ENCODE peak calls at places on chromosomes 2 and 18, in six cellular contexts. One of them, this sample, is unnamed. For H3K4me1, the result is how much of the 10 kb centered on the place peaks cover.

GRCh38 chr2:71000780-71001591 is 6.3 kb upstream of the TEX261 start:
- DNase-seq in left ventricle myocardium inferior: peak
- DNase-seq in pancreas: peak
- DNase-seq in breast epithelium: peak
- DNase-seq in adrenal gland: peak
- DNase-seq in heart right ventricle: peak
- DNase-seq in this sample: peak

GRCh38 chr2:6358542-6358941 is 507.2 kb downstream of the CMPK2 start:
- DNase-seq in adrenal gland: no peak
- DNase-seq in heart right ventricle: no peak
- DNase-seq in breast epithelium: no peak
- DNase-seq in left ventricle myocardium inferior: no peak
- DNase-seq in pancreas: no peak
- DNase-seq in this sample: no peak

GRCh38 chr2:1750935-1751767 is 6.8 kb upstream of the PXDN start:
- DNase-seq in adrenal gland: peak
- DNase-seq in heart right ventricle: peak
- DNase-seq in breast epithelium: peak
- DNase-seq in left ventricle myocardium inferior: peak
- DNase-seq in pancreas: peak
- DNase-seq in this sample: peak

GRCh38 chr18:49795612-49796552 is 17.5 kb downstream of the ACAA2 start:
- DNase-seq in left ventricle myocardium inferior: no peak
- DNase-seq in adrenal gland: no peak
- DNase-seq in heart right ventricle: no peak
- DNase-seq in pancreas: no peak
- DNase-seq in breast epithelium: no peak
- DNase-seq in this sample: no peak

GRCh38 chr2:70897203-70897976 is 38.3 kb upstream of the ATP6V1B1 start:
- DNase-seq in heart right ventricle: no peak
- DNase-seq in adrenal gland: no peak
- DNase-seq in pancreas: no peak
- DNase-seq in left ventricle myocardium inferior: no peak
- DNase-seq in breast epithelium: no peak
- DNase-seq in this sample: no peak

GRCh38 chr18:42108071-42108470 is 153.0 kb downstream of the PIK3C3 start:
- DNase-seq in breast epithelium: no peak
- DNase-seq in left ventricle myocardium inferior: no peak
- DNase-seq in heart right ventricle: no peak
- DNase-seq in adrenal gland: no peak
- DNase-seq in pancreas: no peak
- DNase-seq in this sample: no peak

GRCh38 chr2:226475650-226476049 is 324.0 kb downstream of the IRS1 start:
- DNase-seq in pancreas: no peak
- DNase-seq in breast epithelium: no peak
- DNase-seq in heart right ventricle: no peak
- DNase-seq in adrenal gland: no peak
- DNase-seq in left ventricle myocardium inferior: no peak
- DNase-seq in this sample: no peak

GRCh38 chr2:126879348-126880261 is 19.1 kb upstream of the TEX51 start:
- DNase-seq in heart right ventricle: no peak
- DNase-seq in pancreas: no peak
- DNase-seq in left ventricle myocardium inferior: no peak
- DNase-seq in breast epithelium: no peak
- DNase-seq in adrenal gland: no peak
- DNase-seq in this sample: no peak

GRCh38 chr2:109404681-109405080 is 209.1 kb downstream of the SEPTIN10 start:
- DNase-seq in breast epithelium: no peak
- DNase-seq in heart right ventricle: no peak
- DNase-seq in adrenal gland: no peak
- DNase-seq in pancreas: no peak
- DNase-seq in left ventricle myocardium inferior: no peak
- DNase-seq in this sample: no peak

GRCh38 chr2:39679805-39680204 is 14.1 kb downstream of the TMEM178A start:
- DNase-seq in breast epithelium: no peak
- DNase-seq in heart right ventricle: no peak
- DNase-seq in left ventricle myocardium inferior: no peak
- DNase-seq in pancreas: no peak
- DNase-seq in adrenal gland: no peak
- DNase-seq in this sample: no peak

GRCh38 chr2:149383340-149383739 is 53.0 kb downstream of the LYPD6 start:
- DNase-seq in pancreas: no peak
- DNase-seq in breast epithelium: no peak
- DNase-seq in heart right ventricle: no peak
- DNase-seq in adrenal gland: no peak
- DNase-seq in left ventricle myocardium inferior: no peak
- DNase-seq in this sample: no peak

GRCh38 chr2:240993446-240994160 is 4.8 kb upstream of the SNED1 start:
- DNase-seq in adrenal gland: no peak
- DNase-seq in breast epithelium: no peak
- DNase-seq in pancreas: peak
- DNase-seq in heart right ventricle: peak
- DNase-seq in left ventricle myocardium inferior: no peak
- DNase-seq in this sample: no peak

GRCh38 chr2:46331099-46331766 is 34.0 kb downstream of the EPAS1 start:
- DNase-seq in pancreas: no peak
- DNase-seq in adrenal gland: no peak
- DNase-seq in breast epithelium: no peak
- DNase-seq in heart right ventricle: no peak
- DNase-seq in left ventricle myocardium inferior: no peak
- DNase-seq in this sample: no peak

GRCh38 chr2:46329803-46330775 is 32.9 kb downstream of the EPAS1 start:
- DNase-seq in breast epithelium: peak
- DNase-seq in heart right ventricle: no peak
- DNase-seq in adrenal gland: peak
- DNase-seq in pancreas: no peak
- DNase-seq in left ventricle myocardium inferior: no peak
- DNase-seq in this sample: no peak

GRCh38 chr2:46327627-46328026 is 30.4 kb downstream of the EPAS1 start:
- DNase-seq in heart right ventricle: no peak
- DNase-seq in left ventricle myocardium inferior: no peak
- DNase-seq in breast epithelium: no peak
- DNase-seq in adrenal gland: no peak
- DNase-seq in pancreas: no peak
- DNase-seq in this sample: no peak

GRCh38 chr2:46328316-46328715 is 31.1 kb downstream of the EPAS1 start:
- DNase-seq in heart right ventricle: no peak
- DNase-seq in left ventricle myocardium inferior: no peak
- DNase-seq in breast epithelium: no peak
- DNase-seq in adrenal gland: no peak
- DNase-seq in pancreas: no peak
- DNase-seq in this sample: no peak

GRCh38 chr2:46329340-46329739 is 32.1 kb downstream of the EPAS1 start:
- DNase-seq in pancreas: no peak
- DNase-seq in breast epithelium: no peak
- DNase-seq in adrenal gland: no peak
- DNase-seq in left ventricle myocardium inferior: no peak
- DNase-seq in heart right ventricle: no peak
- DNase-seq in this sample: no peak
- H3K4me1 ChIP-seq in pancreas: half or more
- H3K4me1 ChIP-seq in breast epithelium: under half
- H3K4me1 ChIP-seq in adrenal gland: half or more
- H3K4me1 ChIP-seq in left ventricle myocardium inferior: half or more
- H3K4me1 ChIP-seq in heart right ventricle: half or more
- H3K4me1 ChIP-seq in this sample: under half

DNA sequence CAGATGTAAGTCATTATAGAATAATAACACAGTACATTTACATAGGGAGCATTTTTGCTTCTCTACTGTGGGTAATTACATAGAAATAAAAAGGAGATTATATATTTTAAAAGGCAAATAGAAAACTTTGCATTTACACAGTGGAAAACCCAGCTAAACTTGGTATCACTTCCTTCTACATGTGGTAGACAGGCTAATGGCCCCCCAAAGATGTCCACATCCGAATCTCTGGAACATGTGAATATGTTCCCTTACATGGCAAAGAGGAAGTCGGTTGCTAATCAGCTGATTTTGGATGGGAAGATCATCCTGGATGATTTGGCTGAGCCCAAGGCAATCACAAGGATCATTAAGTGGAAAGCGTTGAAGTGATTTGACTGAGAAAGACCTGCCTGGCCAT is 26.2 kb downstream of the CREG2 start:
- DNase-seq in breast epithelium: no peak
- DNase-seq in heart right ventricle: no peak
- DNase-seq in pancreas: no peak
- DNase-seq in left ventricle myocardium inferior: no peak
- DNase-seq in adrenal gland: peak
- DNase-seq in this sample: peak
- H3K4me3 ChIP-seq in breast epithelium: no peak
- H3K4me3 ChIP-seq in heart right ventricle: no peak
- H3K4me3 ChIP-seq in pancreas: no peak
- H3K4me3 ChIP-seq in left ventricle myocardium inferior: no peak
- H3K4me3 ChIP-seq in adrenal gland: no peak
- H3K4me3 ChIP-seq in this sample: no peak

GRCh38 chr2:112529751-112530150 is 12.5 kb upstream of the POLR1B start:
- DNase-seq in left ventricle myocardium inferior: no peak
- DNase-seq in pancreas: no peak
- DNase-seq in breast epithelium: no peak
- DNase-seq in heart right ventricle: no peak
- DNase-seq in adrenal gland: no peak
- DNase-seq in this sample: no peak

GRCh38 chr2:112534826-112535225 is 7.4 kb upstream of the POLR1B start:
- DNase-seq in adrenal gland: no peak
- DNase-seq in heart right ventricle: no peak
- DNase-seq in pancreas: no peak
- DNase-seq in left ventricle myocardium inferior: no peak
- DNase-seq in breast epithelium: no peak
- DNase-seq in this sample: no peak

DNA sequence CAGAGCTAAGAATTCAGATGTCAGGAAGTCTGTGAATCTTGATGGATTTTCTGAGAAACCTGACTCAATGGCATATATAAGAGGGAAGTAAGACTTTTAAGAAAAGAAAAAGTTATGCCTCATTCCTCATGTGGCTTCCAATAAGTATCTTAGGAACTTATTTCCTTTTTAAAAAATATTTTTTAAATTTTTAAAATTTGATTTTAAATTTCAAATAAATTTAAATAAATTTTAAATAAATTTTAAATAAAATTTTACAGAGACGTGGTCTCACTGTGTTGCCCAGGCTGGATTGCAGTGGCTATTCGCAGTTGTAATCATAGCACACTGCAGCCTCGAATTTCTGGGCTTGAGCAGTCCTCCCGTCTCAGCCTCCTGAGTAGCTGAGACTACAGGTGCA is 11.5 kb upstream of the POLR1B start:
- DNase-seq in adrenal gland: no peak
- DNase-seq in left ventricle myocardium inferior: no peak
- DNase-seq in heart right ventricle: no peak
- DNase-seq in breast epithelium: no peak
- DNase-seq in pancreas: no peak
- DNase-seq in this sample: no peak
- TF ChIP-seq CTCF in adrenal gland: no peak
- TF ChIP-seq CTCF in left ventricle myocardium inferior: no peak
- TF ChIP-seq CTCF in heart right ventricle: no peak
- TF ChIP-seq CTCF in breast epithelium: no peak
- TF ChIP-seq CTCF in pancreas: no peak
- TF ChIP-seq CTCF in this sample: no peak

DNA sequence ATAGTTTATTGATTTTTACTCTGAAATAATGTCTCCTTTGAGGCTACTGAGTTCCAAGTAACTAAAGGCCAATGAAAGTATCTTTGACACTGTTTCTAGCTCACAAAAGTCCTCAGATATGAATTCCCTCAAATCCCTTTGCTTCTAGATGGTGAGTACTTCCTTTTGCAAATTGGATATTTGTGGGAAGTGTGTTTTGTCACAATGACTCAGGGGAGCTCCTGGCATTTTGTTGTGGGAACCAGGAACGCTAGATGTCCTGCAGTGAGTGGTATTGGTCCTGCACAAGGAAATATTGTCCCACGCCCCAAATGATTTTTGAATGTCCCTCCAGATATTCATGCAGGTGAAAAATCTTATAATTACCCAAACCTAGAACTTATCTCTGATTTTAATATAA is 24.3 kb downstream of the TACR1 start:
- DNase-seq in pancreas: no peak
- DNase-seq in heart right ventricle: no peak
- DNase-seq in left ventricle myocardium inferior: no peak
- DNase-seq in adrenal gland: no peak
- DNase-seq in breast epithelium: no peak
- DNase-seq in this sample: no peak
- H3K4me1 ChIP-seq in pancreas: under half
- H3K4me1 ChIP-seq in heart right ventricle: under half
- H3K4me1 ChIP-seq in left ventricle myocardium inferior: under half
- H3K4me1 ChIP-seq in adrenal gland: under half
- H3K4me1 ChIP-seq in breast epithelium: under half
- H3K4me1 ChIP-seq in this sample: under half

DNA sequence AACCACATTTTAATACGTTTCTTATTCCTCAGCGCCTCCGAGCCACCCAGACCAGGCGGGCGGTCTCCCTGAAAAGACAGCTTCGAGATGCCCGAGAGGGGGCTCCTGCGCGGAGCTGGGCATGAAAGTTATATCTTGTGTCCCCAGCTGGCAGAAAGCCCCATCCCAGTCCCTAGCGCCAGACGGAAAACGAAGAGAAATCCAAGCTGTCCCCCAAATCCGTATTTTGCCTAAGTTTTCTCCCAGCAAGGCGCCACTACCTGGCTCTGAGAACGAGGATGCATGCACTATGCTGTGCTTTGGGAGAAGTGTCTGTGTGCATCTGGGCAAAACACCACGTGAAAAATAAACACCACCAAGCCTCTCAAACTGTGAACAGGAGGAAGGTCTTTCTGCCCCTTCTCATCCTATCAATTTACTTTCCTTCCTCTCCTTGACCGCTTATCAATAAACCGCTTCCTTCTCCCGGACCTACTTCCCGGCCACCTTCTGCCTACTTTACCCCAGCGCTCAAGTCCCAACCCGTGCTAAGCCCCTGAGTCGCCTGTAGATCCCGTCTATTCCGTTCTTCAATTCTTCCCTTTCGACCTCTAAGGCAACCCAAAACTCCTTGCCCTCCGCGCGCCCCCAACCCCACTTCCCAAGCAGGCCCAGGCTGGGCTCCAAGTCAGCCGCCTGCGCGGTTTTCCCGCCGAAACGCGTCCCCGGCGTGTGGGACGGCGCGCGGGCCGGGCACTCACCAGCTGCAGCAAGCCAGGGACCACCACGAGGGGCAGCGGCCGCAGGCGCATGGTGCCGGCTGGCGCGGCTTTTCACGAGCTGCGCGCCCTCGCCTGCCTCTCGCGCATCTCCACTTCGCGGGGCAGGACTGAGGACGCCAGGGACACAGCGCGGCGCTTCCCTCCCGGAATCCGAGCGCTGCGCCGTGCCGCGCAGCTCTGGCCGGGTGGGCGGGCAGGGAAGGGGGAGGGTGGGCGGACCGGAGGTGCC is at the start of gene NXPH2:
- DNase-seq in breast epithelium: no peak
- DNase-seq in adrenal gland: no peak
- DNase-seq in pancreas: no peak
- DNase-seq in heart right ventricle: no peak
- DNase-seq in left ventricle myocardium inferior: no peak
- DNase-seq in this sample: no peak
- H3K4me3 ChIP-seq in breast epithelium: peak
- H3K4me3 ChIP-seq in adrenal gland: no peak
- H3K4me3 ChIP-seq in pancreas: peak
- H3K4me3 ChIP-seq in heart right ventricle: peak
- H3K4me3 ChIP-seq in left ventricle myocardium inferior: peak
- H3K4me3 ChIP-seq in this sample: no peak

This sample was measured in mucosa of descending colon.